ENCODE peak calls at places on chromosomes 13 and 19, in six cellular contexts. E, J, C, I, Y and A are unnamed samples.

GRCh38 chr19:36573948-36574726 is 1.0 kb upstream of the ZNF529 start:
- DNase-seq in E (no peak), J (no peak), C (peak; percentile 21), I (no peak), Y (no peak), A (no peak)

GRCh38 chr19:5624154-5624663 is 1.3 kb downstream of the SAFB start:
- DNase-seq in E (no peak), J (no peak), C (peak; percentile 53), I (no peak), Y (no peak), A (no peak)

GRCh38 chr13:22749626-22750025 is 431.2 kb upstream of the SGCG start:
- DNase-seq in E (no peak), J (no peak), C (no peak), I (no peak), Y (no peak), A (no peak)

GRCh38 chr19:45848922-45849321 is 14.0 kb downstream of the SYMPK start:
- DNase-seq in E (no peak), J (no peak), C (no peak), I (no peak), Y (no peak), A (no peak)

GRCh38 chr13:46176756-46177155 is 5.2 kb downstream of the LCP1 start:
- DNase-seq in E (no peak), J (peak; percentile 83), C (no peak), I (no peak), Y (no peak), A (no peak)

GRCh38 chr13:51785592-51786424 is 18.2 kb downstream of the DHRS12 start:
- DNase-seq in E (no peak), J (peak; percentile 38), C (peak; percentile 54), I (no peak), Y (no peak), A (no peak)

GRCh38 chr13:92512852-92513251 is 713.8 kb upstream of the GPC6 start:
- DNase-seq in E (no peak), J (no peak), C (no peak), I (no peak), Y (no peak), A (no peak)

GRCh38 chr19:14118165-14119051 is 846 bp upstream of the PRKACA start:
- DNase-seq in E (peak; percentile 61), J (peak; percentile 85), C (peak; percentile 91), I (peak; percentile 56), Y (no peak), A (peak; percentile 27)

GRCh38 chr19:48965806-48966540 is 864 bp downstream of the FTL start:
- DNase-seq in E (peak; percentile 76), J (peak; percentile 90), C (peak; percentile 76), I (peak; percentile 77), Y (peak; percentile 77), A (peak; percentile 82)

GRCh38 chr19:55247621-55248099 is 11.2 kb downstream of the PPP6R1 start:
- DNase-seq in E (no peak), J (no peak), C (peak; percentile 52), I (no peak), Y (no peak), A (no peak)

GRCh38 chr19:2542341-2543069 is 66.6 kb downstream of the GADD45B start:
- DNase-seq in E (no peak), J (no peak), C (no peak), I (no peak), Y (no peak), A (no peak)

GRCh38 chr13:34750078-34750703 is 191.9 kb upstream of the NBEA start:
- DNase-seq in E (no peak), J (no peak), C (no peak), I (no peak), Y (no peak), A (no peak)

GRCh38 chr13:25468330-25469178 is 96.8 kb downstream of the ATP8A2 start:
- DNase-seq in E (peak; percentile 45), J (no peak), C (no peak), I (no peak), Y (no peak), A (no peak)

GRCh38 chr19:35346193-35347052 is 1.3 kb upstream of the FFAR1 start:
- DNase-seq in E (no peak), J (peak; percentile 19), C (no peak), I (no peak), Y (peak; percentile 17), A (peak; percentile 46)

GRCh38 chr13:98506343-98507059 is 70.4 kb downstream of the STK24 start:
- DNase-seq in E (no peak), J (no peak), C (no peak), I (no peak), Y (no peak), A (no peak)